ENCODE peak calls at places on chromosome 21, in seven cellular contexts. B is left ventricle myocardium inferior, H is endodermal cell, C is gastrocnemius medialis, P is tibial artery, O is glutamatergic neuron, R is cardiac muscle cell. N is an unnamed sample.

GRCh38 chr21:32391755-32392154 is 1.1 kb downstream of the URB1 start:
- DNase-seq in B (no peak), H (no peak), C (no peak), P (no peak), O (no peak), R (no peak), N (no peak)

GRCh38 chr21:17818158-17819113 is 720 bp downstream of the C21orf91 start:
- DNase-seq in B (peak), H (peak), C (peak), P (peak), O (peak), R (peak), N (peak)

GRCh38 chr21:45019887-45020537 is 54.4 kb upstream of the ADARB1 start:
- DNase-seq in B (peak), H (no peak), C (peak), P (peak), O (no peak), R (no peak), N (no peak)

GRCh38 chr21:33011462-33011861 is 14.3 kb upstream of the OLIG2 start:
- DNase-seq in B (no peak), H (no peak), C (peak), P (no peak), O (no peak), R (no peak), N (no peak)

GRCh38 chr21:15001773-15002647 is 62.8 kb downstream of the NRIP1 start:
- DNase-seq in B (no peak), H (no peak), C (no peak), P (no peak), O (no peak), R (no peak), N (no peak)

GRCh38 chr21:16709866-16710550 is 802.8 kb upstream of the CXADR start:
- DNase-seq in B (no peak), H (no peak), C (no peak), P (no peak), O (no peak), R (no peak), N (no peak)

GRCh38 chr21:44427241-44428120 is 27.8 kb upstream of the LRRC3 start:
- DNase-seq in B (peak), H (peak), C (peak), P (peak), O (no peak), R (no peak), N (no peak)

GRCh38 chr21:14985306-14985705 is 79.5 kb downstream of the NRIP1 start:
- DNase-seq in B (no peak), H (no peak), C (no peak), P (no peak), O (no peak), R (no peak), N (no peak)

GRCh38 chr21:38825901-38826300 is 20.2 kb downstream of the ETS2 start:
- DNase-seq in B (no peak), H (no peak), C (no peak), P (no peak), O (no peak), R (no peak), N (no peak)

GRCh38 chr21:14699433-14700410 is 153.6 kb upstream of the SAMSN1 start:
- DNase-seq in B (no peak), H (no peak), C (no peak), P (no peak), O (no peak), R (no peak), N (no peak)

GRCh38 chr21:17900281-17900989 is 81.3 kb upstream of the C21orf91 start:
- DNase-seq in B (peak), H (peak), C (peak), P (no peak), O (no peak), R (no peak), N (no peak)

GRCh38 chr21:46538851-46539666 is 65.8 kb downstream of the S100B start:
- DNase-seq in B (no peak), H (no peak), C (no peak), P (no peak), O (no peak), R (no peak), N (no peak)

GRCh38 chr21:18350216-18350615 is 53.4 kb downstream of the TMPRSS15 start:
- DNase-seq in B (no peak), H (no peak), C (no peak), P (no peak), O (no peak), R (no peak), N (no peak)

GRCh38 chr21:44285547-44285992 is at the start of gene AIRE:
- DNase-seq in B (no peak), H (peak), C (no peak), P (no peak), O (peak), R (no peak), N (no peak)

GRCh38 chr21:45892156-45892919 is 89.2 kb upstream of the COL6A1 start:
- DNase-seq in B (peak), H (no peak), C (no peak), P (no peak), O (no peak), R (no peak), N (no peak)

GRCh38 chr21:16551101-16551695 is 821.4 kb downstream of the USP25 start:
- DNase-seq in B (no peak), H (no peak), C (no peak), P (no peak), O (no peak), R (no peak), N (no peak)

GRCh38 chr21:45356653-45357435 is 48.1 kb upstream of the COL18A1 start:
- DNase-seq in B (no peak), H (peak), C (no peak), P (no peak), O (no peak), R (no peak), N (no peak)

GRCh38 chr21:45438391-45439145 is 33.6 kb downstream of the COL18A1 start:
- DNase-seq in B (no peak), H (no peak), C (no peak), P (no peak), O (no peak), R (no peak), N (no peak)

GRCh38 chr21:27817061-27817460 is 850.2 kb upstream of the ADAMTS5 start:
- DNase-seq in B (no peak), H (no peak), C (no peak), P (no peak), O (no peak), R (no peak), N (no peak)

GRCh38 chr21:45836694-45837670 is 144.6 kb upstream of the COL6A1 start:
- DNase-seq in B (no peak), H (peak), C (no peak), P (no peak), O (no peak), R (no peak), N (no peak)

GRCh38 chr21:31730687-31731111 is 1.2 kb downstream of the SCAF4 start:
- DNase-seq in B (no peak), H (peak), C (no peak), P (no peak), O (peak), R (peak), N (no peak)

GRCh38 chr21:44706026-44706705 is 5.2 kb downstream of the TSPEAR start:
- DNase-seq in B (no peak), H (peak), C (no peak), P (peak), O (no peak), R (no peak), N (no peak)

GRCh38 chr21:36992671-36993070 is 13.8 kb upstream of the RIPPLY3 start:
- DNase-seq in B (no peak), H (peak), C (no peak), P (no peak), O (no peak), R (no peak), N (no peak)

GRCh38 chr21:36999131-36999898 is 7.2 kb upstream of the RIPPLY3 start:
- DNase-seq in B (no peak), H (peak), C (no peak), P (no peak), O (no peak), R (no peak), N (no peak)

GRCh38 chr21:36989699-36990507 is 16.6 kb upstream of the RIPPLY3 start:
- DNase-seq in B (peak), H (peak), C (peak), P (peak), O (peak), R (peak), N (peak)

GRCh38 chr21:36990508-36991205 is 15.8 kb upstream of the RIPPLY3 start:
- DNase-seq in B (no peak), H (peak), C (no peak), P (no peak), O (no peak), R (no peak), N (no peak)

GRCh38 chr21:36994501-36995189 is 11.9 kb upstream of the RIPPLY3 start:
- DNase-seq in B (no peak), H (peak), C (no peak), P (no peak), O (no peak), R (no peak), N (peak)
- TF ChIP-seq CTCF in B (no peak), H (peak), C (no peak), P (no peak), O (no peak), R (peak), N (no peak)

GRCh38 chr21:30468912-30469812 is 11.0 kb downstream of the KRTAP19-1 start:
- DNase-seq in B (no peak), H (no peak), C (no peak), P (no peak), O (no peak), R (no peak), N (no peak)

GRCh38 chr21:30463713-30464112 is 16.5 kb downstream of the KRTAP19-1 start:
- DNase-seq in B (no peak), H (peak), C (no peak), P (no peak), O (no peak), R (peak), N (no peak)
- TF ChIP-seq CTCF in B (peak), H (peak), C (no peak), P (peak), O (peak), R (no peak), N (peak)

GRCh38 chr21:41974752-41975053 is 20.9 kb upstream of the C2CD2 start:
- DNase-seq in B (no peak), H (no peak), C (peak), P (no peak), O (no peak), R (no peak), N (no peak)

GRCh38 chr21:41972511-41973205 is 18.8 kb upstream of the C2CD2 start:
- DNase-seq in B (no peak), H (no peak), C (peak), P (no peak), O (no peak), R (no peak), N (no peak)

GRCh38 chr21:41975391-41976272 is 21.8 kb upstream of the C2CD2 start:
- DNase-seq in B (no peak), H (peak), C (peak), P (no peak), O (no peak), R (peak), N (no peak)

GRCh38 chr21:41973427-41973831 is 19.6 kb upstream of the C2CD2 start:
- DNase-seq in B (no peak), H (peak), C (peak), P (no peak), O (no peak), R (no peak), N (no peak)

DNA sequence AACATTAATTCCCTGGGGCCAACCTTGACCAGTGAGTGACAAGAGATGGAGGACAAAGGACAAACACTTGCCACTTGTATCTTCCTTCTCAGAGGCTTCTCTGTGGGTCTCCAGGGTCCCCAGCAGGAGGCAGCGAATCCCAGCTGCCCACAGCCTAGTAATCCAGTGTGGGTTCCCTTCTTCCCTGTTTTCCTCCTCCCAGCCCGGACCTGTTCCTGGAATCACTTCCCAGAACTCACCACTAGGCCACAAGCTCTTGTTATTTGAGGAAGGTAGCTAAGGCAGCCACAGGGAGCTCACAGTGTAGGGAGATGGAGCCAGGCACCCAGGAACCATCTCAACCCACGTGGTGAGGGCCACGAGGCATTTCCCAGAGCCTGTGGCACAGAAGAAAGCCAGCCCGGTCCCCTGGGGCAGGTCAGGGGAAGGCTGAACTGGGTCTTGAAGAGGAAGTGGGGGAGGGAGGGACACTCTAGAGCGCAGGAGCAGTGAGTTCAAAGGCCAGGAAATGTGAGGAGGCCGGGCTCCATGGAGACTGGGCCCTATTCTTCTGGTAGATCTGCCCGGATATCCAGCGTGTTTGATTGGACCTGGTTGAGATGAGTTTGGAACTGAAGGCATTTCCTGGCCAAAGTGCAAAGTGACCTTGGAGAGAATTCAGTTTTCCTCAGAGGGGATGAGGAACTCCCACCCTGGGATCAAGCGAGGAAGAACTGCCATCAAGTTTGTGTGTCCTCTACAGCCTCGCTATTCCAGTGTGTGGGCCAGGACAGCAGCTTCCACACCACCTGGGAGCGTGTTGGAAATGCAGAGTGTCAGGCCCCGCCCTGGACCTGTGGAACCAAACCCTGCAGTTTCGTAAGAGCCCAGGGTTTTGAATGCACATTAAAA is 20.3 kb upstream of the C2CD2 start:
- DNase-seq in B (peak), H (peak), C (peak), P (no peak), O (no peak), R (no peak), N (no peak)
- TF ChIP-seq CTCF in B (no peak), H (peak), C (no peak), P (no peak), O (no peak), R (peak), N (peak)

DNA sequence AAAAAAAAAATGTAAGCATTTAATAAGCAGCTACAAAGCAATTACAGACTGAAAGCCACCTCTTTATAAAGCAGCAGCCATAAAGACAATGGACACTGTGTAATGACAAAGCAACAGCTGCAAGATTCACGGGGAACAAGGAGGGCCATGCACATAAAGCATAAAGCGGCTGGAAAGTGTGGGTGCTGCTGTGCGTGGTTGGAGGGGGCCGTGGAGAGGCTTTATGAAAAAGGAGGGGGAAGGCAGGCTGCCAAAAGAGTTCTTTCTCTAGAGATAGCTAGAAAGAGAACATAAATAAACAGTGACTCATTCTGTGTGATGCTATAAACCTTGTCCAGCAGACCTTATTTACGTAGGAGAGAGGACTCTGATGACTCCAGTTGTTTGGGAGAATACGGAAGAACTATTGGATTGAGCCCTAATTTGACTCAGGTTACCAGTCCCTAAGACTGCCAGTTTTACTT is 49.3 kb downstream of the ADAMTS1 start:
- DNase-seq in B (peak), H (no peak), C (peak), P (peak), O (no peak), R (no peak), N (no peak)
- TF ChIP-seq CTCF in B (no peak), H (no peak), C (no peak), P (no peak), O (no peak), R (no peak), N (no peak)

DNA sequence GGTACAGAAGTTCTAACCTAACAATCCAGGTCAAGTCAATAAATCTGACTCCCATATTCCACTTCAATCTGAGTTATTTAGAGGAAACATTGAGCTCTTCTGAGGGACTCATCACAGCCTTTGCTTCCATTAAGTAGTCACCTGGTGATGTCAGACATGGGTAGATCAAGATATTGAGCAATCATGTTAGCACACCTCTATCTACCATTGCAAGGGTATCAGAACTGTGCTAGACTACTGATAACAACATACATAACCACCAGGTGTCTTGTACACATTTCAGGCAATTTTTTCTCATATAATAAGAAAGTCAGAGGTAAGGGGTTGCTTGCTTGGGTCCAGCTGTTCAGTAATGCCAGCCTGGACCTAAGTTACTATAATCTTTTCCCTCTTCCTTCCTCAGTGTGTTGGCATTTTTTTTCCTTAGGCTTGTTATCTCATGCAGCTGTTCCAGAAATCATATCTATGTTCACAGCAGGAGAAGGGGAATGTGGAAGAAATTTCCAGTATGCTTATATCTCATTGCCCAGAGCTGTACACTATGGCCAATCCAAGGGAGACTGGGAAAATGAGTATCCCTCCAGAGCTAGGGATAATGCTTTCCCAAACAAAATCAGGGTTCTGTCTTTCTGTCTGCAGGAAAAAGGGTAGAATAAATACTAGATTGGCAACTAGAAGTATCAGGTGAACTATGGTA is 52.3 kb downstream of the GRIK1 start:
- DNase-seq in B (no peak), H (no peak), C (no peak), P (no peak), O (no peak), R (no peak), N (no peak)
- TF ChIP-seq CTCF in B (no peak), H (no peak), C (no peak), P (no peak), O (no peak), R (no peak), N (no peak)

DNA sequence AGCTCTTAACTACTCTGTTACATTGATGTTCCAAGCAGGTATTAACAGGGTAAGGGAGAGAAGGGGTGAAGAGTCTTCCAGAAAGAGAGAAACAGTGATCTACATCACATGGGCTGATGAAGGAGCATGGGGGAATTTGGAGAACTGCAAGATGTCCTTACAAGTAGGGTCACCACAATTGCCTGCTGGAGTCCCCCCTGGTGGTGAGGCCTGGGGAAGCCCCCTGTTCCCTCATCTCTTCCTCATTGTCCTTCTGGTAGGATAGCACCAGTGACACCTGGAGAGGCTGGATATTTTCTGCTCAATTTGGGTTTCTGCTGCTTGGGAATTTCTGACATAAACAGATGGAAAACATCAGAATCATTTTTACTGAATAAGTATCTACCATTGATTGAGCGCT is 126.6 kb downstream of the RUNX1 start:
- DNase-seq in B (no peak), H (peak), C (no peak), P (no peak), O (no peak), R (no peak), N (no peak)
- TF ChIP-seq CTCF in B (no peak), H (peak), C (no peak), P (no peak), O (no peak), R (peak), N (no peak)

DNA sequence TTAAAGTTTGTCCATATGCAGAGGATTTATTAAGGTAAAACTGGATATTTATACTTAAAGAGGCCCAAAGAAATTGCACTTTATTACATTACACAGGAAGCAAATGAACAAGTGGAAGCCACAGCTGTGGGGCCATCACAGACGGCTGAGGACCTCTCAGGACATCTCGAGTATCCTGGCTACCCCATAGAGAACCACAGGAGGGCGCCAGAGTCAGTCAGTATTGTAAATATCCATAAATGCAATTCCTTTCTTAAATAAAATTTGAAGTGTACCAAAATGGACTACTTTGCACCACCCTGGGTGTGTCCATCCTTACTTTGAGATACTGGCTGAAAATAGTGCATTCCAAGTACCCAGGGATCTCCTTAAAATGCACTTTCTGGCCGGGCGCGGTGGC is 257.2 kb downstream of the MRPL39 start:
- DNase-seq in B (no peak), H (peak), C (no peak), P (no peak), O (peak), R (peak), N (peak)
- TF ChIP-seq CTCF in B (no peak), H (peak), C (no peak), P (no peak), O (peak), R (peak), N (peak)

GRCh38 chr21:42844411-42845113 is 34.8 kb downstream of the WDR4 start:
- DNase-seq in B (peak), H (peak), C (peak), P (peak), O (no peak), R (no peak), N (no peak)
- TF ChIP-seq CTCF in B (no peak), H (no peak), C (no peak), P (no peak), O (no peak), R (no peak), N (no peak)

GRCh38 chr21:36584980-36585940 is 105.3 kb upstream of the CLDN14 start:
- DNase-seq in B (no peak), H (no peak), C (no peak), P (no peak), O (no peak), R (no peak), N (no peak)
- TF ChIP-seq CTCF in B (no peak), H (peak), C (no peak), P (no peak), O (no peak), R (peak), N (no peak)